ENCODE peak calls at places on chromosomes 11 and 22, in four cellular contexts. Z is IMR-90, Q is body of pancreas, K is ovary. L is an unnamed sample.

GRCh38 chr22:39308614-39309363 is 10.6 kb downstream of the RPL3 start:
- DNase-seq in Z (peak; percentile 96), Q (peak; percentile 68), K (peak; percentile 71), L (peak; percentile 59)

GRCh38 chr11:694563-695331 is at the start of gene DEAF1:
- DNase-seq in Z (peak; percentile 96), Q (peak; percentile 99), K (peak; percentile 100), L (peak; percentile 99)

GRCh38 chr11:44623321-44623715 is 57.9 kb downstream of the CD82 start:
- DNase-seq in Z (no peak), Q (no peak), K (peak; percentile 27), L (peak; percentile 20)

GRCh38 chr11:112321521-112322172 is 61.0 kb upstream of the PLET1 start:
- DNase-seq in Z (peak; percentile 89), Q (peak; percentile 90), K (no peak), L (peak; percentile 81)

GRCh38 chr11:68694404-68695297 is 10.3 kb downstream of the GAL start:
- DNase-seq in Z (no peak), Q (no peak), K (no peak), L (no peak)

GRCh38 chr11:12529793-12530192 is 144.4 kb upstream of the TEAD1 start:
- DNase-seq in Z (peak; percentile 50), Q (no peak), K (no peak), L (no peak)

GRCh38 chr11:65477271-65478029 is 21.4 kb upstream of the MALAT1 start:
- DNase-seq in Z (peak; percentile 92), Q (peak; percentile 97), K (peak; percentile 98), L (peak; percentile 97)

GRCh38 chr11:6606471-6607189 is 3.1 kb downstream of the ILK start:
- DNase-seq in Z (peak; percentile 95), Q (peak; percentile 96), K (peak; percentile 95), L (peak; percentile 84)

GRCh38 chr11:24781288-24781687 is 284.4 kb downstream of the LUZP2 start:
- DNase-seq in Z (no peak), Q (no peak), K (no peak), L (no peak)

GRCh38 chr22:42519544-42520237 is at the start of gene RRP7A:
- DNase-seq in Z (peak; percentile 54), Q (peak; percentile 73), K (peak; percentile 87), L (peak; percentile 85)

GRCh38 chr11:129722529-129722928 is 93.1 kb upstream of the TMEM45B start:
- DNase-seq in Z (no peak), Q (no peak), K (no peak), L (no peak)

GRCh38 chr11:75471134-75471943 is 38.3 kb upstream of the KLHL35 start:
- DNase-seq in Z (no peak), Q (no peak), K (no peak), L (no peak)

GRCh38 chr11:19525714-19526113 is 186.9 kb upstream of the NAV2 start:
- DNase-seq in Z (no peak), Q (no peak), K (no peak), L (no peak)

GRCh38 chr11:28447226-28447625 is 339.0 kb downstream of the METTL15 start:
- DNase-seq in Z (peak; percentile 61), Q (no peak), K (no peak), L (no peak)

GRCh38 chr11:57499413-57499982 is 16.0 kb downstream of the SLC43A1 start:
- DNase-seq in Z (peak; percentile 82), Q (peak; percentile 97), K (peak; percentile 99), L (peak; percentile 97)
- TF ChIP-seq POLR2A in Z (no peak), Q (peak; percentile 58), K (no peak), L (no peak)

GRCh38 chr22:49368976-49369725 is 458.5 kb downstream of the BRD1 start:
- DNase-seq in Z (no peak), Q (no peak), K (no peak), L (peak; percentile 22)
- TF ChIP-seq POLR2A in Z (no peak), Q (no peak), K (no peak), L (no peak)

GRCh38 chr11:72006309-72007088 is 7.8 kb downstream of the IL18BP start:
- DNase-seq in Z (no peak), Q (no peak), K (no peak), L (no peak)

GRCh38 chr11:72002841-72003775 is 4.4 kb downstream of the IL18BP start:
- DNase-seq in Z (no peak), Q (no peak), K (no peak), L (no peak)

GRCh38 chr11:72003776-72004171 is 5.1 kb downstream of the IL18BP start:
- DNase-seq in Z (no peak), Q (no peak), K (no peak), L (no peak)

GRCh38 chr11:72005347-72006260 is 6.9 kb downstream of the IL18BP start:
- DNase-seq in Z (no peak), Q (no peak), K (no peak), L (no peak)

DNA sequence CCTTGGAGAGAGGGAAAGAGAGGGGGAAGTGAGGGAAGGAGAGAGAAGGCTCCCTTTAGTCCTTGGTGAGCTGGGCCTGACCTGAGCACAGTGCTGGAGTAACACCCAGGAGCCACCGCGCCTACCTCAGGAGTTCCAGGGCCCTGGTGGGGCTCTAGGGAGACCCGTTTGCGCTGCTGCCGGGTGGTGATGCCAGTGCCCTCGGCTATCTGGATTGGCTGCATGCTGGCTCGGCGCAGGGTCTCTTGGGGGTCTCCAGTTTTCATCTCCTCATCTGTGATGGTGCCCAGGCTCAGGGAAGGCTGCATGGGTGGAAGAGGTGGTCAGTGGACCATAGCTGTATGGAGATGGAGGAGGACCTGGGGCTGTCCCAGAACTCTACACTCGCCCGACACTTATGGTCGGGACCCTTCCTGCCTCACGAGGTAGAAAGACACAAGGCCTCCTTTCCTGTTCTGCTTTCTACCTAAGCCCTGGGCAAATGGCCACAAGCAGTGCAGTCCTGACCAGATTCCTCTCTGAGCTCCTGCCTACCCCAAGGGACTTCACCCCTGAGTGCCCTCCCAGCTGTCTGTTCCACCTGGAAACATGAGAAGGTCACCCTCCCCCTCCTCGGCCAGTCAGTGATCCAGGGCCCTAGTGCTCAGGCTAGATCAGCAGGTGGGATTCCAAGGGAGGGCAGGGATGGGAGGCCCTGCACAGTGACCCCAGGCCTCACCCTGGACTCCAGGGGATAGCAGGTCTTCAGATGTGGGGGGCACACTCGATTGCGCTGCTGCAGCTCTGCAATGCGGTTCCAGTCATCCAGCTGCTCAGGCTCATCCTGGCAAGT is 6.0 kb downstream of the IL18BP start:
- DNase-seq in Z (no peak), Q (no peak), K (no peak), L (no peak)
- TF ChIP-seq POLR2A in Z (no peak), Q (no peak), K (no peak), L (no peak)

GRCh38 chr22:29308148-29308790 is 1.8 kb downstream of the GAS2L1 start:
- DNase-seq in Z (no peak), Q (no peak), K (no peak), L (no peak)

GRCh38 chr22:29306175-29306829 is at the start of gene GAS2L1:
- DNase-seq in Z (peak; percentile 73), Q (peak; percentile 79), K (peak; percentile 90), L (peak; percentile 81)

GRCh38 chr22:29307658-29308147 is 1.3 kb downstream of the GAS2L1 start:
- DNase-seq in Z (no peak), Q (no peak), K (no peak), L (no peak)

GRCh38 chr22:29305836-29306174 is 645 bp upstream of the GAS2L1 start:
- DNase-seq in Z (no peak), Q (no peak), K (no peak), L (no peak)

GRCh38 chr22:29306830-29307657 is 594 bp downstream of the GAS2L1 start:
- DNase-seq in Z (peak; percentile 61), Q (peak; percentile 81), K (peak; percentile 89), L (peak; percentile 83)
- TF ChIP-seq POLR2A in Z (peak; percentile 64), Q (no peak), K (peak; percentile 43), L (no peak)

GRCh38 chr22:37904572-37905533 is 1.2 kb upstream of the MICALL1 start:
- DNase-seq in Z (peak; percentile 99), Q (peak; percentile 56), K (peak; percentile 67), L (peak; percentile 65)
- TF ChIP-seq POLR2A in Z (no peak), Q (no peak), K (no peak), L (no peak)

DNA sequence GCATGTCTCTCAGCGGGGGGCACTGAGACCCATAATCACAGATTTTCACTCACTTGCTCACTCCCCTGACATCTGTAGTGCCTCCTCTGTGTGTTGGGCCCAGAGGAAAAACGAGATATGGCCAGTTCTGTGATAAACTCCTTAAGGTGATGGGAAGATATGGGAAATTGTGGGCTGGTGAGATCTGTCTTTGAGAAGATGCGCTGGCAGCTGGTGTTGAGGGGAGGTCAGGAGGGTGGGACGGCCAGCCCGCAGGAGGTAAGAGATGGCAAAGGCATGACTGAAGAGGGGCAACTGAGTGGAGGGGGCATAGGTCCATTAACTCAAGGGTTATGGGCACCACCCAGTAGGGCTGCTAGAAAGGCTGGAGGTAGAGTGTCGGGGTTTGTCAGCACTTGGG is 60.1 kb upstream of the CLTCL1 start:
- DNase-seq in Z (no peak), Q (no peak), K (no peak), L (no peak)
- TF ChIP-seq POLR2A in Z (no peak), Q (no peak), K (no peak), L (no peak)

GRCh38 chr11:35662649-35663407 is at the start of gene TRIM44:
- DNase-seq in Z (peak; percentile 81), Q (peak; percentile 85), K (peak; percentile 88), L (peak; percentile 86)
- TF ChIP-seq POLR2A in Z (peak; percentile 79), Q (peak; percentile 62), K (peak; percentile 44), L (no peak)

GRCh38 chr22:49396817-49397216 is 430.9 kb downstream of the BRD1 start:
- DNase-seq in Z (no peak), Q (no peak), K (no peak), L (no peak)

GRCh38 chr22:49394116-49394785 is 433.4 kb downstream of the BRD1 start:
- DNase-seq in Z (no peak), Q (no peak), K (no peak), L (no peak)

GRCh38 chr22:49398115-49398514 is 429.6 kb downstream of the BRD1 start:
- DNase-seq in Z (no peak), Q (no peak), K (no peak), L (no peak)

GRCh38 chr22:49393526-49393925 is 434.1 kb downstream of the BRD1 start:
- DNase-seq in Z (no peak), Q (no peak), K (no peak), L (no peak)

GRCh38 chr22:49395617-49396016 is 432.1 kb downstream of the BRD1 start:
- DNase-seq in Z (no peak), Q (no peak), K (no peak), L (no peak)
- TF ChIP-seq POLR2A in Z (no peak), Q (no peak), K (no peak), L (no peak)

DNA sequence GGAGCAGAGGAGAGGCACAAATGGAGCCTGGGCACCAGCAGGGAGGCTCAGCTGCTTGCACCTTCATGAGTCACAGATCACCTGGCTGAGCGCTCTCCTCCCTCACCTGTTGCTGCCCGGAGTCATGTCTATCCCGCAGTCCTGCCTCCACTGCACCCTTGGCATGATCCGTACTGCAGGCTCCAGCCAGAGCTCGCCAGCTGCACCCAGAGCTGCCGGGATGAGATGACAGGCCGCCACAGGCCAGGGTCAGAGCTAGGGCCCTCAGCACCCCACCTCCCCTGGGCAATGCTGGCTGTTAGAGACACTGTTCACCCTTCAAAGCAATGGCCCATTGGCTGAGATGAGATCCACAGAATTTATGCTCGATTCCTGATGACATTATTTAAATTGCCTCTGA is 702.8 kb downstream of the TBC1D22A start:
- DNase-seq in Z (no peak), Q (no peak), K (no peak), L (no peak)
- TF ChIP-seq POLR2A in Z (no peak), Q (no peak), K (no peak), L (no peak)